ENCODE peak calls at places on chromosomes 2 and 18, in four cellular contexts. V is H9, I is mesendoderm, K is IMR-90. B is an unnamed sample.
A peak's percentile ranks its signal among the peaks of the same experiment; 100 is the strongest.

GRCh38 chr2:172148246-172148645 is 45.5 kb upstream of the DLX2 start:
- DNase-seq in V (no peak), I (no peak), K (no peak), B (no peak)

GRCh38 chr2:217870528-217871011 is 132.2 kb downstream of the TNS1 start:
- DNase-seq in V (no peak), I (no peak), K (no peak), B (no peak)

GRCh38 chr2:142596334-142597088 is 281.0 kb upstream of the KYNU start:
- DNase-seq in V (no peak), I (no peak), K (peak; percentile 31), B (no peak)

GRCh38 chr2:213229814-213230213 is 54.5 kb upstream of the SPAG16 start:
- DNase-seq in V (no peak), I (no peak), K (peak; percentile 54), B (no peak)

GRCh38 chr2:13056259-13056843 is 339.6 kb downstream of the TRIB2 start:
- DNase-seq in V (no peak), I (peak; percentile 11), K (peak; percentile 7), B (no peak)

GRCh38 chr2:98913916-98914712 is 21.9 kb downstream of the CRACDL start:
- DNase-seq in V (no peak), I (no peak), K (no peak), B (no peak)

GRCh38 chr18:56873441-56874140 is 222.4 kb downstream of the WDR7 start:
- DNase-seq in V (peak; percentile 68), I (peak; percentile 73), K (no peak), B (no peak)

GRCh38 chr2:43223412-43224040 is 2.9 kb downstream of the ZFP36L2 start:
- DNase-seq in V (no peak), I (no peak), K (peak; percentile 57), B (no peak)

GRCh38 chr18:44513233-44513632 is 167.5 kb upstream of the SETBP1 start:
- DNase-seq in V (no peak), I (no peak), K (no peak), B (no peak)

GRCh38 chr2:174785481-174785880 is 21.2 kb upstream of the CHRNA1 start:
- DNase-seq in V (no peak), I (no peak), K (peak; percentile 47), B (no peak)

GRCh38 chr2:190820416-190820815 is 60.2 kb upstream of the GLS start:
- DNase-seq in V (no peak), I (no peak), K (no peak), B (no peak)

GRCh38 chr2:179277429-179278196 is 13.0 kb upstream of the SESTD1 start:
- DNase-seq in V (no peak), I (no peak), K (no peak), B (no peak)

DNA sequence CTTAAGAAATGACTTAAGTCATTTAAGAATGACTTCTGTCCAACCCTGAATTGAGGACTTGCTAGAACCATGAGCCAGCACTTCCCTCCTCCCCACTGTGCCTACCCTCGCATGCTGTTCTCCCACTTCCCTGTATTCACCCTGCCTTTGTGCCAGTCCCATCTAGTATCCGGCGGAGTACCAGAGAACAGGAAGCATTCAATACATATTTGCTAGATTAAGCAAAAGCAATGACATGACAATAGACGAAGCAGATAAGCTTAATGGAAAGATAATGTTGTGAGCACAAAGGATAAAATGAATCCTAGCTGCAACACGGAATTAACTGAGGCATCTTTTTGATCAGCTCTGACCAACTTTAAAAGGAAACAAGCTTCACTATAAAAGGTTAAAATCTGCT is 328.5 kb downstream of the TDRD15 start:
- DNase-seq in V (no peak), I (peak; percentile 83), K (no peak), B (no peak)
- H3K56ac ChIP-seq in V (no peak overlapping the region), I (peak overlapping the region; percentile 69), K (no peak overlapping the region), B (no peak overlapping the region)

GRCh38 chr2:26178746-26179436 is 6.0 kb downstream of the GAREM2 start:
- DNase-seq in V (peak; percentile 71), I (peak; percentile 63), K (no peak), B (peak; percentile 77)
- H3K56ac ChIP-seq in V (no peak overlapping the region), I (peak overlapping the region; percentile 82), K (no peak overlapping the region), B (peak overlapping the region; percentile 87)

DNA sequence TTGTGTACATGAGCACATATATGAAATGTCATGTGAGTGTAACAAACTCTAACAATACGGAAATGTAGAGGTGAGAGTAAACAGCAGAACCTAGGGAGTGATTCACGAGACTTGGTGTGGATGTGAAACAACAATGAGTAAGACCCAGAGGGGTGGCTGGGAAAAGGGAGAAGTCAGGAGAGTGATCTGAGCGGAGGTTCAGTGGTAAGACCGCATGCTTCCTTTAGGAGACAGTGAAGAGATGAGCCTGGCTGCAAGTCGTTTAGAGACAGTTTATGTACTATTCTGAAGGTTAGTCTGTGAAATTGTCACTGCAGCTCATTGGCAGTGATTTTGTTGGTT is 150.6 kb downstream of the PRPF40A start:
- DNase-seq in V (no peak), I (no peak), K (peak; percentile 56), B (no peak)
- H3K56ac ChIP-seq in V (no peak overlapping the region), I (no peak overlapping the region), K (no peak overlapping the region), B (no peak overlapping the region)

GRCh38 chr2:74292752-74293151 is 50.5 kb downstream of the SLC4A5 start:
- DNase-seq in V (no peak), I (no peak), K (peak; percentile 24), B (no peak)
- H3K56ac ChIP-seq in V (no peak overlapping the region), I (no peak overlapping the region), K (no peak overlapping the region), B (no peak overlapping the region)

DNA sequence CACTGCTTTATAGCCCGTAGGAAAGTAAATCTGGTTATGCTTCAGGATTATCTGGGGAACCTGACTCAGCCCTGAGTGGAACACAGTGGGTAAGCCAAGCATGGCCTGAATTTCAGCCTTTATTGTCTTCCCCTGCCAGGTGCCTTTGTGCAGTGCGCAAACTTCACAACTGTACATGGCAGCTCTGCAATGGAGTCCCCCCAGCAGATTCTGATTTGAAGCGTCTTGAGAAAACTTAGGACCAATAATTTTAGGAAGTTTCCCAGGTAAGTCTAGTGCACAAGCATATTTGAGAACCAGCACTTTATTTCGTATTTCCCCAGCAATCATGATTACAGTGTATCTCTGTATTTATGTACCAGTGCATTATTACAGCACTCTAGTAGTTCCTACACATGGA is 112.1 kb upstream of the ARL4C start:
- DNase-seq in V (no peak), I (no peak), K (no peak), B (no peak)
- H3K56ac ChIP-seq in V (no peak overlapping the region), I (no peak overlapping the region), K (no peak overlapping the region), B (no peak overlapping the region)

DNA sequence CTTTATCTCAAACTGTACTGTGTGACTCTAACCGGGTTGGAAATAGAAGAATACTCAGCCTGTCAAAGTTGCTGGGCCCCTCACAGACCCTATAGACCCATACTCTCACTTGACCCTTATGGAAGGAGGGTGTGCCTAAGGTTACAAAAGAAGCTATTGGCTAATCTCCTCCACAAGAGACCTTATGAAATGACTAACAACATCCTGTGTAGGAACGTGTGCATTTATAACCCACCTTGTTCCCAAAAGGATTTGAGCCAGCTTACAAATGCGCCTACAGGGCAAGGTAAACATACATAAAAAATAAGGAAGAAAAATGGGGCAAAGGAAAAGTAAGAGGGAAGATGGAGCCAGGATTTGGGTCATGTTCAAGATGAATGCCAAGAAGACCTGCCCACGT is 225.4 kb upstream of the SMAD2 start:
- DNase-seq in V (no peak), I (no peak), K (no peak), B (no peak)
- H3K56ac ChIP-seq in V (no peak overlapping the region), I (no peak overlapping the region), K (no peak overlapping the region), B (no peak overlapping the region)

DNA sequence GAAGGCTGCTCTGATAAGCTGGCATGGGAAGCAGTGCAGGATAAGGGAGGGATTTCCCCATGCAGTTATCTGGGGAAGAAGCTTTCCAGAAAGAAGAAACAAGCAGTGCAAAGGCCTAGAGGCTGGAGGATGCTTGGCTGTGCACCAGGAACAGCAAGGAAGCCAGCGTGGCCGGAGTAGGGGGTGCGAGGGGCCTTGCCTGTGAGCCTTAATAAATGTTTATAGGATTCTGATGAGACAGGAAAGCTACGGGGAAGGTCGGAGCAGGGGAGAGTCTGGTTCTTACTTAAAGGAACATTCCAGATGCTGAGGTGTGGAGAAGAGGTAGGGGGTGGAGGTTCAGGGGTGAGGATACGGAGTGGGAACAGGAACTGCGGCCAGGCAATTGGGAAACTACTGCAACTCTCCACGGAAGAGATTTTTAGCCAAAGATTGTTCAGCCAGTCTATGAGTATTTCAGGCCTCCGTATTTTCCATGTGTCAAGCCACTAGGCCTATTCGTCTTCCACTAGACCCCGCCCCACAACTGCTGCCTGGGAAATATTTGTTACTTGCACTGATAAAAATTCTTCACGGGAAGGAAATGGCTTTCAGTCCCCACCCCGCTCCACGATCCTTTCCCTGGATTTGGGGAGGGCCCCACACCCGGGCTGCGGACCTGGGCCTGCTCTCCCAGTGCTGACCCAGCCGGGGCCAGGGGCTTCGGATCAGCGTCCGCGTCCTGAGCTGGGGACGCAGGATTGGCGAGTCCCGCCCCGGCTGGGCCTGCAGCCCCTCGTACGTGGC is 516 bp downstream of the EIF2AK2 start:
- DNase-seq in V (peak; percentile 31), I (peak; percentile 62), K (peak; percentile 42), B (peak; percentile 78)
- H3K56ac ChIP-seq in V (no peak overlapping the region), I (peak overlapping the region; percentile 82), K (peak overlapping the region; percentile 40), B (no peak overlapping the region)

GRCh38 chr2:134244091-134244490 is 9.8 kb upstream of the MGAT5 start:
- DNase-seq in V (no peak), I (no peak), K (peak; percentile 65), B (no peak)

GRCh38 chr2:134246154-134246874 is 7.6 kb upstream of the MGAT5 start:
- DNase-seq in V (no peak), I (no peak), K (no peak), B (no peak)

GRCh38 chr2:134245340-134245984 is 8.4 kb upstream of the MGAT5 start:
- DNase-seq in V (peak; percentile 62), I (peak; percentile 72), K (peak; percentile 71), B (no peak)

GRCh38 chr2:134243244-134243643 is 10.6 kb upstream of the MGAT5 start:
- DNase-seq in V (no peak), I (no peak), K (no peak), B (no peak)

GRCh38 chr2:134244587-134244986 is 9.3 kb upstream of the MGAT5 start:
- DNase-seq in V (no peak), I (no peak), K (no peak), B (no peak)
- H3K56ac ChIP-seq in V (no peak overlapping the region), I (no peak overlapping the region), K (no peak overlapping the region), B (no peak overlapping the region)

GRCh38 chr2:118168606-118169005 is 80.3 kb downstream of the INSIG2 start:
- DNase-seq in V (no peak), I (peak; percentile 64), K (no peak), B (no peak)
- H3K56ac ChIP-seq in V (no peak overlapping the region), I (no peak overlapping the region), K (no peak overlapping the region), B (no peak overlapping the region)

GRCh38 chr2:135817466-135817865 is 19.5 kb downstream of the LCT start:
- DNase-seq in V (no peak), I (no peak), K (no peak), B (no peak)

GRCh38 chr2:135819211-135819610 is 17.8 kb downstream of the LCT start:
- DNase-seq in V (peak; percentile 65), I (peak; percentile 71), K (peak; percentile 50), B (peak; percentile 69)

GRCh38 chr2:135817946-135818345 is 19.0 kb downstream of the LCT start:
- DNase-seq in V (no peak), I (no peak), K (no peak), B (no peak)

GRCh38 chr2:135812907-135813511 is 24.0 kb downstream of the LCT start:
- DNase-seq in V (no peak), I (no peak), K (no peak), B (no peak)

GRCh38 chr2:135815269-135815668 is 21.7 kb downstream of the LCT start:
- DNase-seq in V (no peak), I (no peak), K (no peak), B (no peak)
- H3K56ac ChIP-seq in V (no peak overlapping the region), I (no peak overlapping the region), K (no peak overlapping the region), B (no peak overlapping the region)